ENCODE peak calls at places on chromosomes 16 and 17, in ten cellular contexts. A is right cardiac atrium, V is fibroblast of lung, K is A549, L is cardiac muscle cell, D is esophagus squamous epithelium, G is kidney, N is astrocyte, C is lung, F is prostate gland. U is an unnamed sample.

GRCh38 chr17:14310101-14310500 is 9.2 kb downstream of the HS3ST3B1 start:
- DNase-seq in G (no peak), F (no peak), A (no peak), N (no peak), D (no peak), V (no peak), K (no peak), L (no peak), C (no peak), U (peak; percentile 75)

GRCh38 chr17:14813649-14814048 is 451.5 kb downstream of the PMP22 start:
- DNase-seq in A (no peak), N (no peak), F (no peak), D (no peak), K (no peak), C (no peak), G (no peak), L (peak; percentile 33), V (no peak), U (peak; percentile 84)

GRCh38 chr16:55370762-55371482 is 46.9 kb downstream of the IRX6 start:
- DNase-seq in N (peak; percentile 14), G (peak; percentile 86), K (peak; percentile 9), F (peak; percentile 60), C (peak; percentile 50), V (peak; percentile 27), L (peak; percentile 45), D (no peak), A (peak; percentile 86), U (peak; percentile 77)

GRCh38 chr16:31440511-31441184 is 1.9 kb downstream of the ZNF843 start:
- DNase-seq in V (no peak), A (no peak), F (no peak), N (no peak), L (peak; percentile 27), K (no peak), G (peak; percentile 11), C (no peak), D (no peak), U (no peak)

GRCh38 chr16:53091508-53092211 is 36.9 kb downstream of the CHD9 start:
- DNase-seq in F (no peak), K (no peak), G (peak; percentile 91), C (peak; percentile 69), L (peak; percentile 94), N (peak; percentile 92), D (no peak), A (peak; percentile 89), V (peak; percentile 95), U (no peak)

GRCh38 chr17:292531-293382 is 59.9 kb downstream of the RPH3AL start:
- DNase-seq in L (no peak), G (peak; percentile 51), N (no peak), K (no peak), C (no peak), F (no peak), A (peak; percentile 42), V (no peak), D (no peak), U (peak; percentile 71)

GRCh38 chr17:58995247-58995940 is 111.3 kb downstream of the TRIM37 start:
- DNase-seq in F (no peak), V (peak; percentile 48), C (no peak), K (no peak), G (no peak), A (no peak), L (no peak), N (peak; percentile 34), D (no peak), U (no peak)

GRCh38 chr17:75626496-75627038 is 6.7 kb upstream of the SMIM5 start:
- DNase-seq in F (no peak), L (no peak), K (no peak), V (no peak), A (peak; percentile 44), G (no peak), C (no peak), N (no peak), D (no peak), U (no peak)

GRCh38 chr16:87897563-87898505 is 28.5 kb upstream of the SLC7A5 start:
- DNase-seq in V (peak; percentile 6), D (no peak), G (no peak), F (no peak), L (no peak), A (no peak), C (no peak), K (no peak), N (no peak), U (no peak)

GRCh38 chr16:3819741-3820724 is 60.5 kb downstream of the CREBBP start:
- DNase-seq in C (no peak), L (peak; percentile 96), A (no peak), V (peak; percentile 93), D (no peak), F (peak; percentile 62), G (no peak), K (peak; percentile 31), N (peak; percentile 92), U (no peak)

GRCh38 chr16:89574681-89575246 is 794 bp upstream of the CPNE7 start:
- DNase-seq in D (no peak), C (no peak), V (peak; percentile 62), A (peak; percentile 83), F (no peak), L (peak; percentile 84), N (peak; percentile 36), K (peak; percentile 92), G (peak; percentile 82), U (peak; percentile 85)

GRCh38 chr17:71399649-71400048 is 721.2 kb upstream of the SOX9 start:
- DNase-seq in C (no peak), L (no peak), A (no peak), D (no peak), G (no peak), N (no peak), K (no peak), F (no peak), V (no peak), U (no peak)
- H3K4me1 ChIP-seq in C (no peaks in the 10 kb centered on the region), L (no peaks in the 10 kb centered on the region), A (no peaks in the 10 kb centered on the region), D (no peaks in the 10 kb centered on the region), G (no peaks in the 10 kb centered on the region), N (no peaks in the 10 kb centered on the region), K (peaks cover 9% of the 10 kb centered on the region), F (no peaks in the 10 kb centered on the region), V (no peaks in the 10 kb centered on the region), U (no peaks in the 10 kb centered on the region)

GRCh38 chr16:49586466-49586865 is 212.9 kb downstream of the C16orf78 start:
- DNase-seq in C (no peak), G (no peak), K (no peak), F (no peak), N (no peak), V (no peak), L (no peak), D (no peak), A (no peak), U (peak; percentile 27)
- H3K4me3 ChIP-seq in C (no peak overlapping the region), G (no peak overlapping the region), K (no peak overlapping the region), F (no peak overlapping the region), N (no peak overlapping the region), V (no peak overlapping the region), L (no peak overlapping the region), D (no peak overlapping the region), A (no peak overlapping the region), U (no peak overlapping the region)

GRCh38 chr17:50141750-50142119 is 8.7 kb downstream of the PPP1R9B start:
- DNase-seq in G (peak; percentile 40), L (no peak), F (no peak), N (no peak), D (no peak), V (no peak), C (no peak), A (no peak), K (no peak), U (no peak)

GRCh38 chr17:50143461-50144176 is 6.9 kb downstream of the PPP1R9B start:
- DNase-seq in N (no peak), V (no peak), D (no peak), A (peak; percentile 55), C (no peak), L (no peak), K (no peak), F (no peak), G (peak; percentile 78), U (no peak)

GRCh38 chr17:50139950-50140885 is 10.3 kb upstream of the SAMD14 start:
- DNase-seq in C (peak; percentile 83), G (peak; percentile 90), V (peak; percentile 68), D (no peak), L (peak; percentile 87), K (peak; percentile 89), A (peak; percentile 92), F (peak; percentile 63), N (peak; percentile 46), U (peak; percentile 95)

GRCh38 chr17:50139185-50139783 is 9.3 kb upstream of the SAMD14 start:
- DNase-seq in V (no peak), N (no peak), L (no peak), C (no peak), D (no peak), A (peak; percentile 46), G (peak; percentile 69), F (no peak), K (no peak), U (no peak)

GRCh38 chr17:50141026-50141749 is 9.3 kb downstream of the PPP1R9B start:
- DNase-seq in G (peak; percentile 59), K (no peak), D (no peak), F (no peak), N (no peak), V (no peak), L (no peak), C (no peak), A (peak; percentile 52), U (no peak)
- H3K4me1 ChIP-seq in G (peaks cover 14% of the 10 kb centered on the region), K (peaks cover 18% of the 10 kb centered on the region), D (peaks cover 32% of the 10 kb centered on the region), F (no peaks in the 10 kb centered on the region), N (peaks cover 14% of the 10 kb centered on the region), V (peaks cover 12% of the 10 kb centered on the region), L (no peaks in the 10 kb centered on the region), C (peaks cover 29% of the 10 kb centered on the region), A (peaks cover 4% of the 10 kb centered on the region), U (peaks cover 79% of the 10 kb centered on the region)

GRCh38 chr17:40503154-40503553 is 1.7 kb upstream of the TNS4 start:
- DNase-seq in D (no peak), L (no peak), K (no peak), N (no peak), C (no peak), A (no peak), G (no peak), V (no peak), F (no peak), U (no peak)

GRCh38 chr17:40502716-40503115 is 1.3 kb upstream of the TNS4 start:
- DNase-seq in F (no peak), N (no peak), G (no peak), A (peak; percentile 42), D (no peak), L (no peak), V (no peak), K (no peak), C (no peak), U (peak; percentile 33)

GRCh38 chr17:40500709-40501108 is 714 bp downstream of the TNS4 start:
- DNase-seq in A (peak; percentile 46), D (no peak), K (no peak), C (no peak), N (no peak), L (no peak), V (no peak), F (no peak), G (no peak), U (peak; percentile 64)

GRCh38 chr17:40500190-40500589 is 1.2 kb downstream of the TNS4 start:
- DNase-seq in G (no peak), A (peak; percentile 48), F (no peak), D (no peak), N (no peak), V (no peak), L (no peak), C (no peak), K (no peak), U (peak; percentile 45)

DNA sequence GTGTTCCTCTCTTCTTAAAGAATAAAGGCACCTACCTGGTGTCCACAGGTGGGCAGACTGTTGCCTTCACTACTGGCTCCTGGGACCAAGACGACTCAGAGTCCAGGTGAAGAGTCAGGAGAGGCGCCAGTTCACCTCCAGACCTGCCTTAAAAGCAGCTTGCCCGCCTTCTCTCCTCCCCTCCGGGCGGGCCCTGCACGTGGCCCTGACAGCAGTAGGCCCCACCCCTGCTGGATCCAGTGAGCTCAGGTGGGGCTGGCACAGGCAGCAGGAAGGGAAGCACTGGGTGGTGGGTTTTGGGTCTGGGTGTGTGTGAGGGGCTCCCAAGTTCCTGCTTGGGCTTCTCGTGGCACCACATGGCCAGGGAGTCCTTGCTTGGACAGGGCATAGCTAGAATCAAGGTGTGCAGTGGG is at the start of gene TNS4:
- DNase-seq in K (no peak), V (no peak), D (no peak), C (no peak), A (peak; percentile 36), N (no peak), G (no peak), L (no peak), F (peak; percentile 91), U (peak; percentile 46)
- H3K4me3 ChIP-seq in K (peak within 1 kb of the TSS; percentile 60), V (no peak within 1 kb of the TSS), D (peak within 1 kb of the TSS; percentile 61), C (no peak within 1 kb of the TSS), A (no peak within 1 kb of the TSS), N (no peak within 1 kb of the TSS), G (no peak within 1 kb of the TSS), L (no peak within 1 kb of the TSS), F (peak within 1 kb of the TSS; percentile 29), U (no peak within 1 kb of the TSS)

U was measured in spleen.